ENCODE peak calls at places on chromosome 16, in seven cellular contexts. One of them, this sample, is unnamed.

GRCh38 chr16:49085689-49086088 is 195.9 kb downstream of the CBLN1 start:
- DNase-seq in bronchial epithelial cell: no peak
- DNase-seq in T-helper 1 cell: no peak
- DNase-seq in iPS-NIHi11: no peak
- DNase-seq in NCI-H1105 treated with DMSO at 0.1 percent for 48 hours: no peak
- DNase-seq in osteocyte: no peak
- DNase-seq in SHP77: no peak
- DNase-seq in this sample: no peak

GRCh38 chr16:51166116-51166515 is 15.0 kb upstream of the SALL1 start:
- DNase-seq in osteocyte: no peak
- DNase-seq in T-helper 1 cell: no peak
- DNase-seq in NCI-H1105 treated with DMSO at 0.1 percent for 48 hours: no peak
- DNase-seq in SHP77: no peak
- DNase-seq in bronchial epithelial cell: no peak
- DNase-seq in iPS-NIHi11: no peak
- DNase-seq in this sample: no peak

GRCh38 chr16:89298826-89299225 is 81.3 kb downstream of the ZNF778 start:
- DNase-seq in iPS-NIHi11: no peak
- DNase-seq in bronchial epithelial cell: no peak
- DNase-seq in SHP77: no peak
- DNase-seq in NCI-H1105 treated with DMSO at 0.1 percent for 48 hours: no peak
- DNase-seq in osteocyte: no peak
- DNase-seq in T-helper 1 cell: no peak
- DNase-seq in this sample: no peak

GRCh38 chr16:80347900-80348299 is 192.9 kb upstream of the DYNLRB2 start:
- DNase-seq in T-helper 1 cell: no peak
- DNase-seq in SHP77: no peak
- DNase-seq in osteocyte: peak
- DNase-seq in bronchial epithelial cell: no peak
- DNase-seq in NCI-H1105 treated with DMSO at 0.1 percent for 48 hours: peak
- DNase-seq in iPS-NIHi11: no peak
- DNase-seq in this sample: no peak

GRCh38 chr16:85429776-85430522 is 183.2 kb upstream of the GSE1 start:
- DNase-seq in T-helper 1 cell: no peak
- DNase-seq in osteocyte: no peak
- DNase-seq in NCI-H1105 treated with DMSO at 0.1 percent for 48 hours: no peak
- DNase-seq in iPS-NIHi11: no peak
- DNase-seq in SHP77: no peak
- DNase-seq in bronchial epithelial cell: no peak
- DNase-seq in this sample: no peak

GRCh38 chr16:57092786-57093301 is 461 bp downstream of the CPNE2 start:
- DNase-seq in NCI-H1105 treated with DMSO at 0.1 percent for 48 hours: peak
- DNase-seq in iPS-NIHi11: peak
- DNase-seq in osteocyte: no peak
- DNase-seq in T-helper 1 cell: peak
- DNase-seq in bronchial epithelial cell: no peak
- DNase-seq in SHP77: peak
- DNase-seq in this sample: peak

GRCh38 chr16:1156111-1156982 is 3.4 kb downstream of the CACNA1H start:
- DNase-seq in osteocyte: no peak
- DNase-seq in T-helper 1 cell: no peak
- DNase-seq in bronchial epithelial cell: no peak
- DNase-seq in NCI-H1105 treated with DMSO at 0.1 percent for 48 hours: no peak
- DNase-seq in SHP77: no peak
- DNase-seq in iPS-NIHi11: no peak
- DNase-seq in this sample: no peak

GRCh38 chr16:8878523-8878911 is 3.6 kb upstream of the LITAFD start:
- DNase-seq in T-helper 1 cell: no peak
- DNase-seq in NCI-H1105 treated with DMSO at 0.1 percent for 48 hours: no peak
- DNase-seq in iPS-NIHi11: no peak
- DNase-seq in bronchial epithelial cell: peak
- DNase-seq in osteocyte: no peak
- DNase-seq in SHP77: no peak
- DNase-seq in this sample: no peak

GRCh38 chr16:68246671-68247070 is 1.5 kb downstream of the PLA2G15 start:
- DNase-seq in osteocyte: no peak
- DNase-seq in SHP77: no peak
- DNase-seq in bronchial epithelial cell: no peak
- DNase-seq in NCI-H1105 treated with DMSO at 0.1 percent for 48 hours: no peak
- DNase-seq in T-helper 1 cell: no peak
- DNase-seq in iPS-NIHi11: no peak
- DNase-seq in this sample: no peak

GRCh38 chr16:2713985-2714774 is 5.8 kb downstream of the PRSS27 start:
- DNase-seq in SHP77: peak
- DNase-seq in NCI-H1105 treated with DMSO at 0.1 percent for 48 hours: no peak
- DNase-seq in bronchial epithelial cell: no peak
- DNase-seq in iPS-NIHi11: no peak
- DNase-seq in osteocyte: no peak
- DNase-seq in T-helper 1 cell: no peak
- DNase-seq in this sample: no peak

GRCh38 chr16:89422527-89422904 is 67.8 kb downstream of the ANKRD11 start:
- DNase-seq in iPS-NIHi11: no peak
- DNase-seq in SHP77: no peak
- DNase-seq in bronchial epithelial cell: no peak
- DNase-seq in osteocyte: no peak
- DNase-seq in NCI-H1105 treated with DMSO at 0.1 percent for 48 hours: no peak
- DNase-seq in T-helper 1 cell: no peak
- DNase-seq in this sample: no peak